ENCODE peak calls at places on chromosomes 3 and 15, in eight cellular contexts. E is stimulated activated CD4-positive, alpha-beta T cell treated with anti-CD3 and anti-CD28 coated beads, Interleukin-2, amount 100 ng/mL, for 48 hours; X is AG10803; U is anterior cingulate cortex; I is T47D; M is AG09309; H is activated naive CD4-positive, alpha-beta T cell; Q is T-cell. C is an unnamed sample.

GRCh38 chr3:197466586-197467399 is 89.0 kb downstream of the BDH1 start:
- DNase-seq in E (no peak), Q (no peak), I (peak; percentile 58), H (no peak), X (peak; percentile 84), U (peak; percentile 27), M (no peak), C (no peak)

GRCh38 chr3:23959147-23959900 is 14.2 kb downstream of the NR1D2 start:
- DNase-seq in Q (no peak), M (peak; percentile 63), I (peak; percentile 28), H (no peak), U (no peak), E (no peak), X (peak; percentile 86), C (peak; percentile 58)

GRCh38 chr3:42019144-42019952 is 57.4 kb upstream of the ULK4 start:
- DNase-seq in I (no peak), U (no peak), H (no peak), Q (no peak), X (no peak), M (no peak), E (no peak), C (no peak)

GRCh38 chr3:194905696-194906095 is 220.0 kb downstream of the FAM43A start:
- DNase-seq in Q (no peak), U (no peak), H (no peak), E (no peak), X (peak; percentile 15), M (no peak), I (no peak), C (peak; percentile 42)

GRCh38 chr15:34984884-34985630 is 3.0 kb downstream of the ZNF770 start:
- DNase-seq in E (no peak), X (no peak), M (no peak), U (no peak), H (no peak), Q (no peak), I (no peak), C (no peak)

GRCh38 chr3:161989012-161989411 is 492.4 kb downstream of the OTOL1 start:
- DNase-seq in X (no peak), E (no peak), I (no peak), M (no peak), H (no peak), Q (no peak), U (no peak), C (no peak)

GRCh38 chr3:69051796-69052566 is at the start of gene TMF1:
- DNase-seq in H (no peak), I (peak; percentile 58), X (peak; percentile 99), U (no peak), E (peak; percentile 96), M (peak; percentile 96), Q (peak; percentile 97), C (peak; percentile 98)

GRCh38 chr3:41338276-41338675 is 139.0 kb downstream of the CTNNB1 start:
- DNase-seq in I (no peak), E (no peak), U (no peak), M (no peak), Q (no peak), X (peak; percentile 52), H (no peak), C (no peak)

GRCh38 chr3:10530241-10530640 is 24.9 kb upstream of the ATP2B2 start:
- DNase-seq in Q (no peak), X (no peak), H (no peak), I (no peak), E (no peak), U (no peak), M (no peak), C (no peak)

GRCh38 chr3:16239776-16240175 is 25.0 kb downstream of the DPH3 start:
- DNase-seq in H (no peak), I (no peak), X (peak; percentile 33), Q (no peak), M (no peak), U (no peak), E (no peak), C (no peak)

GRCh38 chr3:155859859-155860258 is 5.6 kb upstream of the SLC33A1 start:
- DNase-seq in Q (no peak), X (no peak), E (no peak), I (peak; percentile 19), M (no peak), H (no peak), U (no peak), C (no peak)

GRCh38 chr15:84817461-84818081 is 415 bp downstream of the ALPK3 start:
- DNase-seq in I (no peak), U (no peak), M (no peak), X (no peak), E (no peak), Q (no peak), H (no peak), C (no peak)

GRCh38 chr15:92772061-92772460 is 116.5 kb upstream of the FAM174B start:
- DNase-seq in X (no peak), I (no peak), M (no peak), H (no peak), E (no peak), U (no peak), Q (no peak), C (no peak)

GRCh38 chr15:88986949-88987589 is 73.9 kb upstream of the MFGE8 start:
- DNase-seq in M (no peak), H (no peak), X (no peak), U (no peak), Q (no peak), E (no peak), I (no peak), C (no peak)

GRCh38 chr15:79025201-79025600 is 65.4 kb downstream of the RASGRF1 start:
- DNase-seq in M (no peak), X (no peak), Q (no peak), H (no peak), U (no peak), I (no peak), E (no peak), C (no peak)

GRCh38 chr15:57580428-57580827 is 11.3 kb upstream of the MYZAP start:
- DNase-seq in U (no peak), H (no peak), X (no peak), M (no peak), Q (no peak), E (no peak), I (no peak), C (no peak)

GRCh38 chr15:47822066-47822465 is 104.8 kb downstream of the SEMA6D start:
- DNase-seq in U (no peak), I (peak; percentile 12), M (no peak), E (no peak), H (no peak), X (no peak), Q (no peak), C (no peak)

GRCh38 chr3:138824114-138824506 is 10.6 kb downstream of the PIK3CB start:
- DNase-seq in M (no peak), U (no peak), X (no peak), I (no peak), Q (no peak), E (no peak), H (no peak), C (no peak)

GRCh38 chr15:84811151-84811550 is 6.0 kb upstream of the ALPK3 start:
- DNase-seq in M (no peak), U (no peak), E (no peak), I (no peak), H (no peak), Q (no peak), X (no peak), C (no peak)

GRCh38 chr3:47646362-47646761 is 67.7 kb upstream of the CSPG5 start:
- DNase-seq in X (peak; percentile 88), M (peak; percentile 61), U (no peak), Q (no peak), I (no peak), E (no peak), H (no peak), C (no peak)

GRCh38 chr3:4582634-4583033 is 89.5 kb downstream of the ITPR1 start:
- DNase-seq in E (no peak), M (no peak), X (peak; percentile 42), H (no peak), Q (no peak), I (no peak), U (no peak), C (no peak)

GRCh38 chr3:25856902-25857518 is 67.1 kb downstream of the OXSM start:
- DNase-seq in H (no peak), M (peak; percentile 23), X (peak; percentile 63), E (no peak), Q (no peak), U (no peak), I (no peak), C (peak; percentile 24)

GRCh38 chr3:150970665-150971327 is 1.7 kb downstream of the CLRN1 start:
- DNase-seq in I (no peak), Q (no peak), M (peak; percentile 10), X (peak; percentile 46), E (no peak), U (no peak), H (no peak), C (peak; percentile 70)